ENCODE peak calls at places on chromosome 21, in ten cellular contexts. V, F, A, R, E, Y, B, Q, P and D are unnamed samples.

GRCh38 chr21:46663754-46664153 is 28.3 kb downstream of the PRMT2 start:
- DNase-seq in F (no peak), V (no peak), Q (no peak), B (no peak), R (no peak), Y (no peak), A (no peak), P (no peak), E (no peak), D (no peak)

GRCh38 chr21:40548134-40548533 is 298.8 kb downstream of the DSCAM start:
- DNase-seq in R (no peak), Q (no peak), V (no peak), F (no peak), E (peak), P (no peak), B (no peak), Y (no peak), A (no peak), D (no peak)

GRCh38 chr21:37220433-37220980 is 46.6 kb downstream of the VPS26C start:
- DNase-seq in P (peak), Y (peak), R (peak), B (peak), E (peak), Q (peak), V (peak), A (peak), F (peak), D (peak)

GRCh38 chr21:42061866-42062542 is 9.1 kb upstream of the UMODL1 start:
- DNase-seq in E (peak), R (no peak), P (no peak), A (no peak), B (no peak), Q (no peak), Y (peak), V (no peak), F (no peak), D (no peak)

GRCh38 chr21:45893166-45894106 is 88.1 kb upstream of the COL6A1 start:
- DNase-seq in P (no peak), Q (no peak), A (no peak), R (no peak), B (no peak), Y (no peak), F (no peak), V (no peak), E (no peak), D (no peak)

GRCh38 chr21:27802816-27803475 is 836.1 kb upstream of the ADAMTS5 start:
- DNase-seq in P (peak), B (peak), R (peak), E (peak), A (peak), Q (no peak), F (peak), Y (no peak), V (peak), D (peak)

GRCh38 chr21:33661146-33661545 is 18.8 kb downstream of the ITSN1 start:
- DNase-seq in E (no peak), R (no peak), V (no peak), B (no peak), Q (no peak), P (no peak), F (peak), A (no peak), Y (no peak), D (no peak)

GRCh38 chr21:16305686-16306085 is 575.9 kb downstream of the USP25 start:
- DNase-seq in E (no peak), Q (no peak), R (no peak), A (peak), F (no peak), B (no peak), Y (no peak), V (peak), P (no peak), D (no peak)

GRCh38 chr21:28636988-28637691 is 355.5 kb downstream of the LTN1 start:
- DNase-seq in Q (no peak), B (peak), R (peak), P (peak), A (peak), F (peak), E (no peak), Y (no peak), V (peak), D (no peak)

GRCh38 chr21:42807938-42808613 is 71.3 kb downstream of the WDR4 start:
- DNase-seq in P (no peak), Q (no peak), Y (no peak), V (no peak), R (no peak), F (no peak), B (no peak), E (no peak), A (no peak), D (no peak)

GRCh38 chr21:41821756-41822431 is 55.0 kb upstream of the RIPK4 start:
- DNase-seq in E (no peak), B (no peak), Y (no peak), Q (no peak), A (no peak), F (no peak), R (no peak), P (no peak), V (no peak), D (no peak)